ENCODE peak calls at places on chromosomes 1 and 21, in nine cellular contexts. S is tibial artery, J is spleen, X is heart right ventricle, I is upper lobe of right lung, L is psoas muscle, P is stomach, G is upper lobe of left lung, M is coronary artery. A is an unnamed sample.

GRCh38 chr1:80218112-80218511 is 1211.6 kb upstream of the ADGRL4 start:
- DNase-seq in L (no peak), I (no peak), X (no peak), S (no peak), J (no peak), M (no peak), G (no peak), P (no peak), A (no peak)

GRCh38 chr1:160432371-160432786 is 32.0 kb downstream of the VANGL2 start:
- DNase-seq in M (no peak), P (no peak), X (no peak), L (no peak), G (no peak), I (no peak), S (no peak), J (no peak), A (no peak)

GRCh38 chr1:228344631-228345072 is 62.0 kb downstream of the TRIM11 start:
- DNase-seq in G (no peak), P (no peak), J (peak), L (peak), I (no peak), X (peak), S (peak), M (peak), A (peak)

GRCh38 chr21:42513151-42513984 is at the start of gene SLC37A1:
- DNase-seq in L (peak), S (peak), X (peak), G (peak), I (peak), J (peak), P (peak), M (peak), A (no peak)

GRCh38 chr21:34900376-34900775 is 148.7 kb downstream of the RUNX1 start:
- DNase-seq in P (no peak), J (no peak), S (no peak), G (no peak), I (no peak), M (no peak), L (no peak), X (no peak), A (no peak)

GRCh38 chr1:47334765-47335435 is 1.3 kb downstream of the CMPK1 start:
- DNase-seq in P (no peak), I (no peak), S (no peak), X (no peak), M (no peak), J (no peak), G (no peak), L (no peak), A (no peak)

GRCh38 chr1:161163793-161164192 is 2.4 kb upstream of the PPOX start:
- DNase-seq in L (no peak), G (no peak), J (peak), X (no peak), P (no peak), S (no peak), M (no peak), I (peak), A (no peak)

GRCh38 chr1:28668956-28669719 is 554 bp downstream of the GMEB1 start:
- DNase-seq in L (peak), I (peak), M (peak), J (peak), S (peak), X (peak), G (peak), P (peak), A (peak)

GRCh38 chr21:42093991-42094417 is 22.9 kb downstream of the UMODL1 start:
- DNase-seq in J (no peak), X (no peak), P (no peak), M (peak), S (peak), G (no peak), I (no peak), L (no peak), A (no peak)

GRCh38 chr1:86184401-86184800 is 27.8 kb upstream of the COL24A1 start:
- DNase-seq in J (no peak), I (no peak), L (no peak), S (no peak), P (no peak), M (no peak), X (no peak), G (no peak), A (no peak)

GRCh38 chr1:204565617-204566582 is 49.7 kb downstream of the MDM4 start:
- DNase-seq in I (no peak), G (no peak), M (no peak), X (no peak), J (no peak), L (no peak), P (peak), S (no peak), A (peak)

GRCh38 chr1:9989773-9990172 is 7.3 kb upstream of the RBP7 start:
- DNase-seq in I (no peak), L (no peak), M (no peak), X (no peak), S (no peak), P (no peak), J (peak), G (no peak), A (no peak)

GRCh38 chr1:944341-945325 is 14.4 kb downstream of the NOC2L start:
- DNase-seq in G (peak), X (no peak), S (no peak), M (no peak), L (no peak), I (no peak), P (no peak), J (no peak), A (no peak)

GRCh38 chr21:37603129-37603528 is 236.6 kb downstream of the DYRK1A start:
- DNase-seq in I (no peak), L (no peak), X (no peak), P (no peak), M (no peak), G (no peak), S (no peak), J (no peak), A (no peak)

GRCh38 chr1:105260018-105260417 is 1510.3 kb downstream of the AMY1C start:
- DNase-seq in S (no peak), G (no peak), I (no peak), P (no peak), M (no peak), L (no peak), X (no peak), J (no peak), A (no peak)

GRCh38 chr1:91596474-91596873 is 95.8 kb downstream of the CDC7 start:
- DNase-seq in G (no peak), I (no peak), L (no peak), M (no peak), S (no peak), P (no peak), J (no peak), X (no peak), A (no peak)

GRCh38 chr1:10616696-10617095 is 141.9 kb downstream of the PEX14 start:
- DNase-seq in M (no peak), X (no peak), J (peak), P (no peak), I (no peak), S (no peak), G (no peak), L (no peak), A (no peak)

GRCh38 chr1:37795340-37796110 is 1.9 kb downstream of the MANEAL start:
- DNase-seq in M (no peak), X (peak), S (no peak), L (peak), P (peak), I (peak), J (peak), G (peak), A (peak)

GRCh38 chr1:112840631-112841624 is 115.1 kb downstream of the SLC16A1 start:
- DNase-seq in S (no peak), G (no peak), P (no peak), X (no peak), J (no peak), M (no peak), I (no peak), L (no peak), A (no peak)

GRCh38 chr1:171084879-171085278 is 5.8 kb upstream of the FMO3 start:
- DNase-seq in S (no peak), L (no peak), P (no peak), X (no peak), J (no peak), G (no peak), M (no peak), I (no peak), A (no peak)

GRCh38 chr1:234848972-234849641 is 239.1 kb upstream of the IRF2BP2 start:
- DNase-seq in S (no peak), X (no peak), P (no peak), G (no peak), I (no peak), L (no peak), J (no peak), M (no peak), A (no peak)

GRCh38 chr1:6490181-6491075 is 1.0 kb downstream of the PLEKHG5 start:
- DNase-seq in P (peak), G (peak), I (peak), J (peak), M (no peak), S (no peak), L (no peak), X (peak), A (peak)

GRCh38 chr1:209689484-209689883 is 14.3 kb downstream of the G0S2 start:
- DNase-seq in M (no peak), J (no peak), G (no peak), S (no peak), P (peak), I (no peak), X (no peak), L (no peak), A (no peak)

GRCh38 chr21:29302340-29302991 is 3.7 kb downstream of the BACH1 start:
- DNase-seq in G (no peak), X (no peak), P (no peak), S (no peak), L (no peak), M (no peak), I (no peak), J (no peak), A (no peak)

GRCh38 chr1:109821831-109822745 is 58.4 kb upstream of the EPS8L3 start:
- DNase-seq in J (peak), P (no peak), X (no peak), L (peak), M (peak), I (no peak), G (no peak), S (peak), A (no peak)

GRCh38 chr1:241276391-241276790 is 80.6 kb downstream of the RGS7 start:
- DNase-seq in S (no peak), J (no peak), L (no peak), X (no peak), I (no peak), M (no peak), P (no peak), G (no peak), A (no peak)

GRCh38 chr1:217889401-217889800 is 258.3 kb downstream of the SPATA17 start:
- DNase-seq in I (no peak), X (peak), G (no peak), J (no peak), M (no peak), L (no peak), P (no peak), S (no peak), A (no peak)

GRCh38 chr21:28159396-28159795 is 833.3 kb downstream of the LTN1 start:
- DNase-seq in J (no peak), L (no peak), I (no peak), S (no peak), G (no peak), X (no peak), P (no peak), M (no peak), A (no peak)

GRCh38 chr1:32426489-32427255 is 32.4 kb upstream of the BSDC1 start:
- DNase-seq in M (no peak), L (no peak), I (no peak), X (no peak), P (no peak), J (no peak), S (no peak), G (peak), A (peak)

GRCh38 chr1:61337981-61338848 is 255.9 kb downstream of the NFIA start:
- DNase-seq in X (peak), G (no peak), J (no peak), M (peak), L (peak), P (peak), S (peak), I (peak), A (peak)

DNA sequence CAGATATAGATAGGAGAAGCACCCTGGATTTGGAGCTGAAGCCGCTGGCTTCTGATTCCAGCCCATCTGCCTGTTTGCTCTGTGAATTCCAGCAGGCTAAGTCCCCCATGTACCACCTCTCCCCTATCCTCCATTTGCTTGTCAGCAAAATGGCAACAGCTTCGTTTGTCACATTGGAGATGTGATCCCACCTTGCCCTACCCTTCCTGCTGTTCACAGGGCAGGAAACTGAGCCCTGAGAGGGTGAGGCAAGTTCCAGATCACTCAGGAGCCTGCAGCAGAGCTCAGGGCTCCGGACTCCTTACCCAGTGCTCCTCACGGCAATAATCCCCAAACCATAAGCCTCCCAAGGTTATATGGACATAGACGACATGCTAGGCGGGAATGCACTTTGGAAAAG is 14.9 kb downstream of the SLC2A1 start:
- DNase-seq in G (no peak), M (no peak), L (no peak), S (no peak), X (no peak), I (no peak), J (no peak), P (no peak), A (no peak)
- H3K27ac ChIP-seq in G (no peak), M (peak), L (no peak), S (peak), X (peak), I (peak), J (peak), P (peak), A (peak)

GRCh38 chr21:31786164-31786920 is 54.4 kb upstream of the SCAF4 start:
- DNase-seq in I (no peak), L (no peak), P (no peak), J (no peak), G (no peak), S (no peak), M (no peak), X (no peak), A (no peak)
- TF ChIP-seq CTCF in I (no peak), L (no peak), P (no peak), J (no peak), G (no peak), S (no peak), M (no peak), X (no peak), A (no peak)

GRCh38 chr1:87325982-87326738 is 2.5 kb upstream of the LMO4 start:
- DNase-seq in M (no peak), P (peak), I (no peak), S (no peak), J (no peak), L (no peak), G (no peak), X (no peak), A (peak)
- H3K27ac ChIP-seq in M (no peak), P (peak), I (no peak), S (no peak), J (no peak), L (no peak), G (no peak), X (no peak), A (no peak)

GRCh38 chr1:43993206-43993914 is 2.0 kb downstream of the CCDC24 start:
- DNase-seq in X (no peak), G (no peak), I (no peak), S (no peak), P (no peak), M (no peak), J (no peak), L (no peak), A (no peak)

GRCh38 chr1:43996733-43997115 is 5.3 kb downstream of the CCDC24 start:
- DNase-seq in X (no peak), I (no peak), S (no peak), G (no peak), M (no peak), J (no peak), L (no peak), P (no peak), A (no peak)

GRCh38 chr1:43994071-43994470 is 2.7 kb downstream of the CCDC24 start:
- DNase-seq in P (no peak), J (no peak), I (no peak), M (no peak), G (no peak), L (no peak), X (no peak), S (no peak), A (no peak)

GRCh38 chr1:43995984-43996732 is 4.8 kb downstream of the CCDC24 start:
- DNase-seq in M (no peak), G (peak), P (no peak), S (no peak), J (peak), X (no peak), I (no peak), L (no peak), A (no peak)

DNA sequence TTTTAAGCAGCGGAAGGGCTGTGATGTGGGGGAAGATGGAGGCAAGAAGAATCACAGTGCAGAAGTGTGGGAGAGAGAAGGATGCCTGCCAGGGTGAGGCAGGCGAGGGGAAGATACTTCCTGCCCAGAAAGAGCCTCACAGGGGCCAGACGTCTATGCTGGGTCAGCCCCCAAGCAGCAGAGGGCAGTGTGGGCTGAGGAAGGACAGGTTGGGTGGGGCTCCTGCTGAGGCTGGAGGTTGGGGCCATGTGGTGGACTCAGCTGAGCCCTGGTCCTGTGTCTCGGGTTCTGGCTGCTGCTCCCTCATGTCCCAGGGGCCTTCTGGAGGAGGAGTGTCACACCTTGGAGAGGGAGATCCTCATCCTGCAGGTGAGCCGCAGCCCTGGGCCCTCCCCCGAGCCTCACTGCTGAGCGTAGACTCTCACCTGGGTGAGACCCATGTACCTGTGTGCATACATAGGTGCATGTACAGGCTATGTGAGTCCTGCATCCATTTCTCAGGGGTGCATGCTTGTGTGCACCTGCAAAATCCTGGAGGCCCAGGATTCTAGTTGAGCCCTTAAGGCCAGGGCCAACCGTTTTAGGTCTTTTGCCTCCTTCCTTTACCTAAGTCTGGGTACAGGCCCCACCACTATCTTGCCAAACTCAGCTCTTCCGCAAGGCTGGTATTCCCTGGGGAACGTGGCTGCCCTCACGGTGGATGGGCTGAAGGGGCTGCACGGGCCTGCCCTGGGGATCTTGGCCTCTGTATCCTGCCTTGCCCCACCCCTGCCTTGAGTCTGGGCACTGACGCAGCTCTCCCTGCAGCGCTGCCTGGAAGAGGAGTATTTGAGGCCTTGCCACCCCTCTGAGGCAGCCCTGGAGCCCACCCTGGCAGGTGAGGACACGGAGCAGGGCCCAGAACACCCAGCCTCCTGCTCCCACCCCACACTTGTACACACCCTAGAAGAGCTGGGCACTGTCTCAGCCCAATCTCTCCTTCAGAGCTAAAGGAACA is 3.7 kb downstream of the CCDC24 start:
- DNase-seq in L (no peak), I (no peak), P (no peak), M (no peak), G (peak), X (no peak), J (peak), S (no peak), A (no peak)
- TF ChIP-seq CTCF in L (no peak), I (peak), P (no peak), M (no peak), G (no peak), X (no peak), J (no peak), S (no peak), A (no peak)

GRCh38 chr1:169676001-169676400 is 35.4 kb downstream of the SELL start:
- DNase-seq in X (no peak), S (no peak), I (no peak), M (no peak), G (no peak), P (peak), L (no peak), J (no peak), A (no peak)
- H3K27ac ChIP-seq in X (no peak), S (no peak), I (no peak), M (no peak), G (no peak), P (peak), L (no peak), J (no peak), A (no peak)

GRCh38 chr1:226978350-226979114 is 38.4 kb downstream of the COQ8A start:
- DNase-seq in X (no peak), M (peak), S (peak), L (no peak), G (no peak), I (peak), J (no peak), P (no peak), A (no peak)

GRCh38 chr1:226980122-226980551 is 40.0 kb downstream of the COQ8A start:
- DNase-seq in S (no peak), X (no peak), M (peak), G (peak), P (no peak), J (peak), L (no peak), I (no peak), A (no peak)

GRCh38 chr1:226980565-226981385 is 40.7 kb downstream of the COQ8A start:
- DNase-seq in M (peak), S (no peak), X (peak), G (peak), I (peak), L (peak), J (peak), P (peak), A (peak)

GRCh38 chr1:226979115-226979516 is 39.0 kb downstream of the COQ8A start:
- DNase-seq in G (peak), L (no peak), I (no peak), J (peak), P (no peak), S (no peak), M (peak), X (no peak), A (no peak)

GRCh38 chr1:226979517-226980121 is 39.5 kb downstream of the COQ8A start:
- DNase-seq in M (peak), X (peak), J (peak), L (peak), G (peak), I (no peak), S (no peak), P (no peak), A (no peak)
- TF ChIP-seq CTCF in M (no peak), X (no peak), J (no peak), L (peak), G (no peak), I (no peak), S (no peak), P (no peak), A (no peak)